ENCODE peak calls at places on chromosomes 1 and 21, in ten cellular contexts. P, S, N, O, C, V, X, W, I and E are unnamed samples.

GRCh38 chr1:53574621-53575020 is 115.4 kb downstream of the DMRTB1 start:
- DNase-seq in P (no peak), S (no peak), N (no peak), O (no peak), C (no peak), V (no peak), X (no peak), W (no peak), I (no peak), E (no peak)

GRCh38 chr1:10598088-10598712 is 123.5 kb downstream of the PEX14 start:
- DNase-seq in P (no peak), S (no peak), N (no peak), O (no peak), C (no peak), V (peak; percentile 43), X (no peak), W (no peak), I (no peak), E (no peak)

GRCh38 chr1:237154173-237154572 is 112.2 kb downstream of the RYR2 start:
- DNase-seq in P (no peak), S (no peak), N (no peak), O (no peak), C (no peak), V (no peak), X (peak; percentile 5), W (no peak), I (no peak), E (no peak)

GRCh38 chr1:55636691-55637090 is 421.5 kb upstream of the USP24 start:
- DNase-seq in P (no peak), S (no peak), N (no peak), O (no peak), C (no peak), V (no peak), X (no peak), W (no peak), I (no peak), E (no peak)

GRCh38 chr1:25952851-25953401 is 44.9 kb downstream of the PAFAH2 start:
- DNase-seq in P (peak; percentile 98), S (no peak), N (no peak), O (no peak), C (no peak), V (no peak), X (no peak), W (no peak), I (peak; percentile 89), E (no peak)

GRCh38 chr21:45020629-45021427 is 53.6 kb upstream of the ADARB1 start:
- DNase-seq in P (no peak), S (no peak), N (no peak), O (no peak), C (no peak), V (no peak), X (no peak), W (no peak), I (no peak), E (no peak)

GRCh38 chr1:6065093-6065878 is 19.6 kb downstream of the KCNAB2 start:
- DNase-seq in P (no peak), S (no peak), N (no peak), O (no peak), C (no peak), V (no peak), X (no peak), W (no peak), I (no peak), E (no peak)

GRCh38 chr21:33975548-33976081 is 60.0 kb upstream of the ATP5PO start:
- DNase-seq in P (no peak), S (peak; percentile 52), N (no peak), O (no peak), C (peak; percentile 53), V (peak; percentile 56), X (no peak), W (no peak), I (no peak), E (no peak)

GRCh38 chr1:83931658-83932253 is 67.2 kb downstream of the TTLL7 start:
- DNase-seq in P (peak; percentile 52), S (peak; percentile 2), N (no peak), O (peak; percentile 39), C (peak; percentile 48), V (no peak), X (peak; percentile 43), W (no peak), I (peak; percentile 76), E (no peak)

GRCh38 chr1:85048296-85049064 is at the start of gene MCOLN3:
- DNase-seq in P (no peak), S (peak; percentile 15), N (peak; percentile 37), O (peak; percentile 19), C (no peak), V (peak; percentile 27), X (peak; percentile 33), W (no peak), I (no peak), E (no peak)

GRCh38 chr1:29607236-29607635 is 370.9 kb downstream of the PTPRU start:
- DNase-seq in P (no peak), S (no peak), N (no peak), O (peak; percentile 15), C (no peak), V (no peak), X (no peak), W (no peak), I (no peak), E (no peak)

GRCh38 chr1:5981009-5981380 is 11.2 kb downstream of the NPHP4 start:
- DNase-seq in P (no peak), S (no peak), N (no peak), O (no peak), C (no peak), V (no peak), X (no peak), W (no peak), I (no peak), E (no peak)

GRCh38 chr1:235527196-235527814 is 23.1 kb upstream of the B3GALNT2 start:
- DNase-seq in P (no peak), S (no peak), N (no peak), O (no peak), C (no peak), V (no peak), X (no peak), W (no peak), I (no peak), E (no peak)

GRCh38 chr1:203840208-203840808 is 21.1 kb upstream of the SNRPE start:
- DNase-seq in P (no peak), S (no peak), N (no peak), O (no peak), C (no peak), V (no peak), X (no peak), W (no peak), I (no peak), E (no peak)

GRCh38 chr1:230573647-230574046 is 68.6 kb upstream of the COG2 start:
- DNase-seq in P (no peak), S (no peak), N (no peak), O (no peak), C (no peak), V (no peak), X (no peak), W (no peak), I (no peak), E (no peak)

GRCh38 chr1:149888160-149888998 is 11.0 kb upstream of the BOLA1 start:
- DNase-seq in P (peak; percentile 86), S (peak; percentile 64), N (peak; percentile 85), O (peak; percentile 88), C (peak; percentile 91), V (peak; percentile 81), X (peak; percentile 98), W (peak; percentile 64), I (peak; percentile 89), E (peak; percentile 69)

GRCh38 chr1:207890136-207890738 is 20.7 kb downstream of the CD34 start:
- DNase-seq in P (no peak), S (no peak), N (peak; percentile 47), O (no peak), C (no peak), V (peak; percentile 80), X (no peak), W (peak; percentile 41), I (no peak), E (peak; percentile 11)

GRCh38 chr1:88462481-88463261 is 221.4 kb upstream of the PKN2 start:
- DNase-seq in P (no peak), S (no peak), N (no peak), O (no peak), C (no peak), V (no peak), X (peak; percentile 30), W (peak; percentile 66), I (no peak), E (no peak)

GRCh38 chr1:109240158-109241152 is 8.9 kb upstream of the CELSR2 start:
- DNase-seq in P (peak; percentile 86), S (no peak), N (peak; percentile 63), O (no peak), C (no peak), V (peak; percentile 25), X (peak; percentile 14), W (peak; percentile 40), I (peak; percentile 63), E (no peak)

GRCh38 chr1:94236630-94237290 is 624 bp downstream of the ARHGAP29 start:
- DNase-seq in P (peak; percentile 44), S (no peak), N (peak; percentile 34), O (no peak), C (no peak), V (peak; percentile 38), X (peak; percentile 24), W (no peak), I (peak; percentile 79), E (no peak)

GRCh38 chr1:12315126-12315525 is 85.3 kb downstream of the VPS13D start:
- DNase-seq in P (no peak), S (no peak), N (no peak), O (no peak), C (no peak), V (no peak), X (no peak), W (no peak), I (no peak), E (no peak)

GRCh38 chr1:162175393-162175792 is 105.9 kb downstream of the NOS1AP start:
- DNase-seq in P (no peak), S (no peak), N (no peak), O (no peak), C (no peak), V (no peak), X (no peak), W (no peak), I (no peak), E (no peak)

GRCh38 chr1:206891412-206891811 is 5.8 kb upstream of the IL24 start:
- DNase-seq in P (no peak), S (no peak), N (no peak), O (no peak), C (no peak), V (no peak), X (no peak), W (no peak), I (no peak), E (no peak)

GRCh38 chr1:29186707-29187106 is 5.0 kb upstream of the SRSF4 start:
- DNase-seq in P (no peak), S (no peak), N (no peak), O (no peak), C (no peak), V (peak; percentile 11), X (no peak), W (no peak), I (no peak), E (no peak)